ENCODE peak calls at places on chromosomes 13 and 19, in four cellular contexts. Y is hepatic stellate cell, U is brain microvascular endothelial cell, I is A549. L is an unnamed sample.

GRCh38 chr19:50300814-50301606 is 28.2 kb downstream of the KCNC3 start:
- DNase-seq in Y (peak), U (peak), I (peak), L (peak)

GRCh38 chr13:100433475-100433874 is 155.1 kb downstream of the GGACT start:
- DNase-seq in Y (no peak), U (no peak), I (no peak), L (no peak)

GRCh38 chr19:8695501-8695900 is 3.1 kb downstream of the ACTL9 start:
- DNase-seq in Y (no peak), U (no peak), I (no peak), L (no peak)

GRCh38 chr13:27977476-27978300 is 8.6 kb upstream of the CDX2 start:
- DNase-seq in Y (no peak), U (no peak), I (no peak), L (no peak)

GRCh38 chr13:111534646-111535461 is 214.4 kb downstream of the TEX29 start:
- DNase-seq in Y (no peak), U (no peak), I (no peak), L (no peak)

GRCh38 chr19:14516048-14516534 is 2.1 kb downstream of the DNAJB1 start:
- DNase-seq in Y (no peak), U (no peak), I (no peak), L (no peak)

GRCh38 chr19:35882074-35882832 is 13.9 kb downstream of the APLP1 start:
- DNase-seq in Y (peak), U (peak), I (peak), L (peak)

GRCh38 chr19:7605490-7606222 is 10.0 kb downstream of the CAMSAP3 start:
- DNase-seq in Y (no peak), U (no peak), I (no peak), L (peak)

GRCh38 chr13:113666951-113667701 is at the start of gene GRK1:
- DNase-seq in Y (no peak), U (no peak), I (no peak), L (no peak)

GRCh38 chr19:42132030-42132628 is at the start of gene POU2F2:
- DNase-seq in Y (no peak), U (no peak), I (no peak), L (no peak)

GRCh38 chr19:29967623-29968022 is 25.6 kb downstream of the URI1 start:
- DNase-seq in Y (no peak), U (peak), I (no peak), L (no peak)

GRCh38 chr19:23957660-23958281 is 43.1 kb downstream of the ZNF726 start:
- DNase-seq in Y (peak), U (peak), I (no peak), L (no peak)

GRCh38 chr19:4352701-4353121 is 9.3 kb downstream of the MPND start:
- DNase-seq in Y (peak), U (no peak), I (peak), L (peak)

GRCh38 chr13:21949818-21950429 is 279.1 kb downstream of the FGF9 start:
- DNase-seq in Y (no peak), U (no peak), I (no peak), L (no peak)

GRCh38 chr13:23748109-23748508 is 141.1 kb downstream of the MIPEP start:
- DNase-seq in Y (no peak), U (no peak), I (no peak), L (no peak)

GRCh38 chr13:20064128-20064527 is 96.7 kb downstream of the GJA3 start:
- DNase-seq in Y (peak), U (peak), I (no peak), L (no peak)

GRCh38 chr13:45490068-45490467 is 25.3 kb downstream of the COG3 start:
- DNase-seq in Y (no peak), U (no peak), I (no peak), L (no peak)

GRCh38 chr13:28707629-28708427 is 10.9 kb downstream of the SLC46A3 start:
- DNase-seq in Y (peak), U (peak), I (no peak), L (no peak)

GRCh38 chr19:489418-490196 is 6.7 kb upstream of the MADCAM1 start:
- DNase-seq in Y (no peak), U (no peak), I (no peak), L (no peak)

GRCh38 chr19:14835011-14835410 is at the start of the genes OR7A5 and OR7C1:
- DNase-seq in Y (no peak), U (no peak), I (no peak), L (no peak)

GRCh38 chr13:112770504-112770903 is 80.7 kb downstream of the ATP11A start:
- DNase-seq in Y (no peak), U (no peak), I (no peak), L (no peak)

GRCh38 chr19:46621191-46622117 is 3.4 kb downstream of the PTGIR start:
- DNase-seq in Y (no peak), U (no peak), I (no peak), L (no peak)

GRCh38 chr13:98575009-98575866 is 1.7 kb downstream of the STK24 start:
- DNase-seq in Y (no peak), U (no peak), I (no peak), L (no peak)

GRCh38 chr13:19088416-19088815 is 93.2 kb downstream of the TUBA3C start:
- DNase-seq in Y (no peak), U (no peak), I (no peak), L (no peak)

GRCh38 chr13:44622701-44623100 is 46.6 kb upstream of the TSC22D1 start:
- DNase-seq in Y (no peak), U (no peak), I (no peak), L (no peak)

GRCh38 chr13:99955107-99955746 is 16.3 kb downstream of the ZIC5 start:
- DNase-seq in Y (no peak), U (no peak), I (no peak), L (no peak)

GRCh38 chr19:48900477-48901452 is 653 bp downstream of the NUCB1 start:
- DNase-seq in Y (peak), U (no peak), I (no peak), L (no peak)

GRCh38 chr19:56120371-56121179 is 520 bp downstream of the ZNF787 start:
- DNase-seq in Y (peak), U (peak), I (peak), L (peak)

L was measured in NCI-H460.